ENCODE peak calls at places on chromosomes 12 and 14, in four cellular contexts. R is A549, O is endothelial cell of umbilical vein, F is HepG2. H is an unnamed sample.

GRCh38 chr12:75656650-75657049 is 145.2 kb upstream of the KRR1 start:
- DNase-seq in R (peak; percentile 76), O (no peak), F (peak; percentile 12), H (no peak)

GRCh38 chr12:11559941-11560340 is 89.5 kb upstream of the ETV6 start:
- DNase-seq in R (no peak), O (no peak), F (no peak), H (no peak)

GRCh38 chr12:113273053-113273725 is 51.9 kb downstream of the TPCN1 start:
- DNase-seq in R (no peak), O (no peak), F (no peak), H (no peak)

GRCh38 chr14:51566831-51567582 is 84.7 kb upstream of the FRMD6 start:
- DNase-seq in R (no peak), O (no peak), F (no peak), H (no peak)

GRCh38 chr14:22646570-22647254 is 2.6 kb upstream of the OR6J1 start:
- DNase-seq in R (peak; percentile 27), O (no peak), F (no peak), H (peak; percentile 71)

GRCh38 chr12:28878629-28879028 is 270.4 kb upstream of the FAR2 start:
- DNase-seq in R (no peak), O (no peak), F (no peak), H (no peak)

GRCh38 chr12:110689601-110690430 is 901 bp upstream of the HVCN1 start:
- DNase-seq in R (no peak), O (peak; percentile 43), F (no peak), H (peak; percentile 97)

GRCh38 chr12:88361493-88361892 is 218.8 kb downstream of the KITLG start:
- DNase-seq in R (peak; percentile 10), O (no peak), F (no peak), H (no peak)

GRCh38 chr12:111687255-111687654 is 1.4 kb downstream of the ACAD10 start:
- DNase-seq in R (peak; percentile 44), O (peak; percentile 7), F (peak; percentile 31), H (peak; percentile 60)

GRCh38 chr12:56042430-56043203 is 899 bp downstream of the RPS26 start:
- DNase-seq in R (no peak), O (no peak), F (no peak), H (no peak)

GRCh38 chr12:57131896-57132744 is 3.8 kb downstream of the LRP1 start:
- DNase-seq in R (no peak), O (no peak), F (no peak), H (no peak)

GRCh38 chr12:90304231-90304630 is 595.6 kb upstream of the ATP2B1 start:
- DNase-seq in R (no peak), O (no peak), F (no peak), H (no peak)

GRCh38 chr12:106074706-106075392 is 63.9 kb downstream of the NUAK1 start:
- DNase-seq in R (no peak), O (peak; percentile 87), F (no peak), H (no peak)

GRCh38 chr12:13628067-13628466 is 353.3 kb downstream of the GRIN2B start:
- DNase-seq in R (no peak), O (no peak), F (no peak), H (no peak)

GRCh38 chr14:71076472-71076871 is 169.2 kb downstream of the PCNX1 start:
- DNase-seq in R (no peak), O (no peak), F (no peak), H (no peak)

GRCh38 chr14:80387563-80387981 is 176.3 kb upstream of the DIO2 start:
- DNase-seq in R (no peak), O (no peak), F (peak; percentile 17), H (no peak)

GRCh38 chr12:16880864-16881285 is 274.9 kb upstream of the LMO3 start:
- DNase-seq in R (peak; percentile 12), O (no peak), F (no peak), H (no peak)

GRCh38 chr12:89192419-89192818 is 159.9 kb downstream of the DUSP6 start:
- DNase-seq in R (peak; percentile 85), O (no peak), F (peak; percentile 10), H (no peak)

GRCh38 chr12:1104088-1104800 is 113.2 kb downstream of the ERC1 start:
- DNase-seq in R (no peak), O (no peak), F (no peak), H (no peak)

GRCh38 chr12:18320036-18320617 is 58.8 kb downstream of the PIK3C2G start:
- DNase-seq in R (peak; percentile 73), O (peak; percentile 48), F (peak; percentile 74), H (peak; percentile 69)

GRCh38 chr12:92827836-92828431 is 101.2 kb downstream of the EEA1 start:
- DNase-seq in R (peak; percentile 74), O (peak; percentile 69), F (peak; percentile 46), H (peak; percentile 66)

GRCh38 chr12:100504820-100505219 is 31.2 kb downstream of the NR1H4 start:
- DNase-seq in R (peak; percentile 18), O (no peak), F (no peak), H (no peak)

GRCh38 chr12:61854902-61855301 is 405.3 kb upstream of the USP15 start:
- DNase-seq in R (no peak), O (no peak), F (no peak), H (no peak)

GRCh38 chr12:62272936-62273552 is 12.8 kb downstream of the USP15 start:
- DNase-seq in R (no peak), O (no peak), F (no peak), H (no peak)

GRCh38 chr12:104586325-104587048 is 129.7 kb downstream of the CHST11 start:
- DNase-seq in R (no peak), O (no peak), F (no peak), H (no peak)
- TF ChIP-seq MAX in R (no peak), O (no peak), F (no peak), H (no peak)

GRCh38 chr14:85534435-85534834 is 4.5 kb downstream of the FLRT2 start:
- DNase-seq in R (no peak), O (peak; percentile 41), F (no peak), H (no peak)

GRCh38 chr14:85535916-85536834 is 6.2 kb downstream of the FLRT2 start:
- DNase-seq in R (peak; percentile 44), O (peak; percentile 80), F (peak; percentile 12), H (peak; percentile 7)

GRCh38 chr14:85534914-85535313 is 5.0 kb downstream of the FLRT2 start:
- DNase-seq in R (no peak), O (peak; percentile 47), F (no peak), H (no peak)

GRCh38 chr14:85533821-85534271 is 3.9 kb downstream of the FLRT2 start:
- DNase-seq in R (no peak), O (peak; percentile 24), F (no peak), H (no peak)

DNA sequence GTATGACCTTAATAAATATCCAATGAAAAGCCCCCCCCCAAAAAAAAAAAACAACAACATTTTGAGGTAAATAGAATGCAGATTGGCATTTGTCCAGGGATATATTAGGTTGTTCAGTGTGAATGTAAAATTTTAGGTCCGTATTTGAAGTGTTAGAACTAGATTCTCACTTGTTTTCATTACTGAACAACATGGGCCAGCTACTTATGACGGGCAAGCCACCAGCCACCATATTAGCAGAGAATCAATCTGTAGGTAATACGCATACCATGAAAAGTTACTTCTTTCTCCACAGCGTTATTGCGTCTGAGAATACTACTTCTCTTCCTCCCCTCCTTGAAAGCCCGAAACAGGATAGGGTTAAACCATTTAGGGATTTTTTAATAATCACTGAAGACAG is 5.4 kb downstream of the FLRT2 start:
- DNase-seq in R (no peak), O (peak; percentile 56), F (no peak), H (no peak)
- H3K4me3 ChIP-seq in R (no peak overlapping the region), O (peak overlapping the region; percentile 93), F (no peak overlapping the region), H (no peak overlapping the region)

DNA sequence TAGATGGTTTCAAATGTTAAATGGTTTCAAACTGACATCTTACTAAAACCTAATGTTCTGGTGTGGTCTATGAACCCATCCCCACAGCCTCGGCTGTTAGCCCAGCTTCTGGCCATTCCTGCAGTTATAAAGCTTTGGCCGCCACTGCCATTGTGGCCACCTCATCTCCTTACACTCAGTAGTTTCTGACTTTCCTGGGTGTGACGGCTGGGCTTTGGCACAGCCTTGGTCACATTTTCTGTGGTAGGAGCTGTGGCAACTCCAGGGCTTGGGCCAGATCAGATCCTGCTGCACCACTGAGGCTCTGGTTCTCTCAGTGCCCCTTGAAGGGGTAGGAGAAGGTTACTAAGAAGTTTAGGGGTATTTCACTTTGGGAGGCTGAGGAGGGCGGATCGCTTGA is 84.2 kb upstream of the STXBP6 start:
- DNase-seq in R (no peak), O (no peak), F (no peak), H (no peak)
- TF ChIP-seq MYC in R (no peak), O (no peak), F (no peak), H (no peak)

GRCh38 chr12:85805654-85806053 is 30.6 kb downstream of the RASSF9 start:
- DNase-seq in R (no peak), O (no peak), F (no peak), H (peak; percentile 11)
- TF ChIP-seq MAX in R (no peak), O (no peak), F (no peak), H (no peak)

DNA sequence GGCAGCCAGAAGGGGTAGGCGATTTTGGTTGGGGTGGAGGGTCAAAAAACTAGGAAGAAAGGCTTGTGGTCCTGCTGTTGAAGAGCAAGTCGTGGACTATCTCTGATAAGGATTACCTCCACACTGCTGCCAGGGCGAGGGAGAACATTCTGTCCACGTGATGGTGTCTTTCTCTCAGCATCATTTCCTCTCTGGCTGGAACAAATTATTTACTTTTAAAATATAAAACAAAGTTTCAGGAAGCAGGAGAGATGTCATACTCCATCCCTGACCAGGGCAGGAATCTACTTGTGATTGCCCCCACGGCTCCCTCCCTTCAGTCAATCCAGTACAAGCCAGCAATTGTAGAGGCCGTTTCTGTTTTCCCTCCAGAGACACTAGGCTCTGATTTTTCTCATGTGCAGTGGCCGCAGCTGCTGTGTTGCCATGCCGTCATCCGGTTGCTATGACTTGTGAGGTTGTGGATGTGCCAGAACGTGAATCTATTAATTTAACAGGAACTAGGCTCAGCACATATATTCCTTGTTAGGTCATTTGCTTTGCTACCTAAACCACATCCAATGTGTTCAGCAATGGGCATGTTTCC is 61.5 kb upstream of the PTGR2 start:
- DNase-seq in R (no peak), O (peak; percentile 90), F (no peak), H (no peak)
- H3K4me3 ChIP-seq in R (no peak overlapping the region), O (peak overlapping the region; percentile 31), F (no peak overlapping the region), H (no peak overlapping the region)

DNA sequence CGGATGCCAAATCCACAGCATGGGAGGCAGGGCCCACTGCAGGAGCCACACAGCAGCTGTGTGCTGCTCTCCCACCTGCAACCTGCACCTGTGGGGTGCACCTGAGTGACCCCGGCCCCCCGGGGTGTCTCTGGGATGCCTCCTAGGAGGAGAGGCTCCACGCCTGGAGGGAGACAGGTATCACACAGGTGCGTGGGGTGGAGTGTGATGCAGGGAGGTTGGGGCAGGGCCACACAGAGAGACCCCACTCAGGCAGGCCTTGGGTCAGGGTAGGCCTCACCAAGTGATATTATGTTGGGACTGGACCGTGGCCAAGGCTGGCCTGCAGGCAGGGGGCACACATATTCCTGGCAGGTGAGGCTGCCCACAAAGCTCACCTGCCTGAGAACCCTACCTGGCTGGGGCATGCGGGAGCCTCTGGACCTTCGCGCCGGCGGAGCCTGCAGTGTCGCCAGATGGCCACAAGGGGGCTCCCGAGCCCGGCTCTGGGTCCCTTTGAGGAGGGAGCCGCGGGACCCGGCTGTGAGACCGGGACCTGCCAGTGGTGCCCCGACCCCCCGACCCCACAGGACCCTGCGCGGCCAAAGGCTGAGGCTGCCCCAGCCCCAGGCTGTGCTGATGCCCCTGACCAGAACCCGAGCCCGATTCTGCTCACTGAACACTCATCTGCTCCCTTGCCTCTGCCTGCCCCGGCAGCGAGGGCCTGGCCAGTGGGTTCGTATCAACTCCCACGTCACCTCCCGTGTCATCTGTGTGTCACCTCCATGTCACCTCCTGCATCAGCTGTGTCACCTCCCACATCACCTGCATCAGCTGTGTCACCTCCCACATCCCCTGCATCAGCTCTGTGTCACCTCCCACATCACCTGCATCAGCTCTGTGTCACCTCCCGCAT is 11.4 kb downstream of the TMEM121 start:
- DNase-seq in R (no peak), O (no peak), F (no peak), H (peak; percentile 40)
- TF ChIP-seq MYC in R (no peak), O (no peak), F (no peak), H (no peak)

H was measured in NB4.